ENCODE peak calls at places on chromosome 3, in six cellular contexts. X is prostate gland, M is uterus, G is T-helper 1 cell, N is heart left ventricle, Z is NCI-H2081. I is an unnamed sample.

GRCh38 chr3:160447544-160447943 is 2.0 kb downstream of the TRIM59 start:
- DNase-seq in N (no peak), X (no peak), Z (no peak), G (no peak), M (no peak), I (no peak)

GRCh38 chr3:112813723-112814171 is 32.9 kb downstream of the CD200R1L start:
- DNase-seq in M (no peak), G (no peak), X (no peak), N (no peak), Z (no peak), I (peak; percentile 90)

GRCh38 chr3:129428382-129429079 is at the start of gene EFCAB12:
- DNase-seq in M (peak; percentile 97), N (peak; percentile 98), Z (peak; percentile 97), G (peak; percentile 87), X (peak; percentile 96), I (peak; percentile 96)

GRCh38 chr3:115692887-115693524 is 69.7 kb downstream of the GAP43 start:
- DNase-seq in G (peak; percentile 43), N (peak; percentile 68), Z (peak; percentile 85), M (peak; percentile 65), X (peak; percentile 54), I (peak; percentile 85)

GRCh38 chr3:52046914-52047239 is 9.5 kb downstream of the DUSP7 start:
- DNase-seq in G (no peak), X (no peak), M (no peak), N (no peak), Z (no peak), I (no peak)

GRCh38 chr3:175518459-175518858 is 659.3 kb downstream of the NAALADL2 start:
- DNase-seq in M (no peak), G (no peak), X (no peak), Z (no peak), N (no peak), I (no peak)

GRCh38 chr3:136950583-136950982 is 7.2 kb upstream of the IL20RB start:
- DNase-seq in M (no peak), N (no peak), G (no peak), X (no peak), Z (no peak), I (no peak)

GRCh38 chr3:159897331-159898075 is 91.1 kb upstream of the IL12A start:
- DNase-seq in M (peak; percentile 32), X (no peak), N (no peak), G (no peak), Z (no peak), I (no peak)

GRCh38 chr3:94082412-94082937 is 19.6 kb downstream of the NSUN3 start:
- DNase-seq in G (no peak), Z (peak; percentile 34), X (no peak), M (no peak), N (no peak), I (no peak)

GRCh38 chr3:39254806-39255449 is 24.9 kb downstream of the CX3CR1 start:
- DNase-seq in N (no peak), Z (no peak), X (no peak), G (no peak), M (no peak), I (no peak)

GRCh38 chr3:14405886-14406238 is 3.5 kb downstream of the SLC6A6 start:
- DNase-seq in Z (no peak), X (no peak), M (no peak), N (no peak), G (no peak), I (no peak)